ENCODE peak calls at places on chromosomes 1 and 21, in four cellular contexts. P is GM06990, O is tibial artery, L is astrocyte of the spinal cord. V is an unnamed sample.

GRCh38 chr1:221487781-221488520 is 253.9 kb downstream of the DUSP10 start:
- DNase-seq in P (no peak), L (peak), O (no peak), V (peak)

GRCh38 chr1:200724064-200724463 is 14.6 kb upstream of the CAMSAP2 start:
- DNase-seq in L (no peak), O (no peak), P (no peak), V (no peak)

GRCh38 chr1:36083635-36084501 is at the start of gene TEKT2:
- DNase-seq in L (peak), O (no peak), P (no peak), V (peak)

GRCh38 chr1:91015794-91016550 is 5.9 kb downstream of the ZNF644 start:
- DNase-seq in L (peak), O (no peak), P (no peak), V (peak)

GRCh38 chr1:193406901-193407300 is 220.5 kb upstream of the B3GALT2 start:
- DNase-seq in P (peak), L (peak), O (no peak), V (peak)

GRCh38 chr1:157966034-157966671 is 27.3 kb upstream of the KIRREL1 start:
- DNase-seq in L (peak), P (no peak), O (no peak), V (peak)

GRCh38 chr1:207913951-207914350 is 3.0 kb upstream of the CD34 start:
- DNase-seq in L (no peak), O (no peak), P (no peak), V (no peak)

GRCh38 chr21:46320331-46320801 is 3.3 kb downstream of the C21orf58 start:
- DNase-seq in L (no peak), P (no peak), O (no peak), V (no peak)

GRCh38 chr1:214102907-214103306 is 115.1 kb downstream of the PROX1 start:
- DNase-seq in O (no peak), L (peak), P (no peak), V (peak)

GRCh38 chr21:43312751-43313169 is 114.2 kb downstream of the SIK1 start:
- DNase-seq in P (no peak), O (no peak), L (no peak), V (no peak)

GRCh38 chr1:27306892-27307850 is 14.8 kb upstream of the TMEM222 start:
- DNase-seq in P (no peak), L (no peak), O (no peak), V (peak)

GRCh38 chr1:152050886-152051764 is 14.3 kb upstream of the S100A11 start:
- DNase-seq in L (no peak), P (no peak), O (no peak), V (no peak)

GRCh38 chr1:230319014-230319747 is 107.0 kb downstream of the PGBD5 start:
- DNase-seq in O (no peak), P (no peak), L (no peak), V (no peak)

DNA sequence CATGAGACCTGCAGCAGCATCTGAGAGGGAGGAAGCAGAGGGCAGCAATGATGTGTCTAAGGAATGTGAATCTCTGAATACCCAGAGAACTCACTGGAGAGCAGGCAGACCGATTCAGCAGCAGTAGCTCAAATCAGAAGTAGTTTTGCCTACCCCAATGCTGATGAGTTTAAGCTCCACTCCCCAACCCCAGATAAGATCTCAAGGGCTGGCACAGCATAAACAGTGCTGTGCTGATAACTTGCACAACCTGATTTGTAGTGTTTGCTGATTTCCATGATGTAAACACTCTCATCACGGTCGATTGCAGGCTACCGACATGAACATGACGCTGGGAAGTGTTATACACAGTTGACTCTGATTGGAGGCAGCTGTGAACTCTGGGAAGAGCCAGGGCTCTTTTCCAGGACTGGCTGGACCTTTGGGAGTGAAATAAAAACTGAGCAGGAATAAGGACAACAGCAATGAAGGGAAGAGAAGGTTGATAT is 11.2 kb upstream of the HMGCS2 start:
- DNase-seq in P (no peak), O (no peak), L (no peak), V (peak)
- H3K4me3 ChIP-seq in P (no peak), O (no peak), L (no peak), V (peak)

GRCh38 chr1:65254320-65255087 is 54.8 kb upstream of the DNAJC6 start:
- DNase-seq in L (peak), P (peak), O (peak), V (peak)
- TF ChIP-seq CTCF in L (peak), P (peak), O (no peak), V (no peak)

DNA sequence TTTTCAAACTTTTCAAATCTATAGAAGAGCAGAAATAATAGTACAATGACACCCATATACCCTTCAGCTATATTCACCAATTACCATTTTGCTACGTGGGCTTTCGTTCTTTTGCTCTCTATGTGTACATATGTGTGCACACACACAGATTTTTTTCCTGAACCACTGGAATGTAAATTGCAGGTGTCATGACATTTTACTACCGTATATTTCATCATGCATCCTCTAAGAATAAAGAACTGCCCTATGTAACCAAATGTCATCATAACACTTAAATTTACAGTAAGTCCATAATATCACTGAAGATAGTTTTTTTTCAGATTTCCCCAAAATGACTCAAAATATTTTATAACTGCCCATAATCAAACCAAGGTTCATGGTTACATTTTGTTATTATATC is 88.4 kb upstream of the GFI1 start:
- DNase-seq in P (no peak), O (no peak), L (no peak), V (no peak)
- H3K4me3 ChIP-seq in P (no peak), O (no peak), L (no peak), V (no peak)

GRCh38 chr1:153394391-153394790 is 3.5 kb upstream of the S100A8 start:
- DNase-seq in O (peak), L (no peak), P (no peak), V (no peak)

GRCh38 chr1:153392822-153393221 is 1.9 kb upstream of the S100A8 start:
- DNase-seq in P (no peak), O (no peak), L (no peak), V (no peak)

GRCh38 chr1:153395136-153395685 is 4.3 kb upstream of the S100A8 start:
- DNase-seq in L (no peak), P (no peak), O (peak), V (no peak)

GRCh38 chr1:153395776-153396175 is 4.9 kb upstream of the S100A8 start:
- DNase-seq in O (peak), L (no peak), P (no peak), V (no peak)

GRCh38 chr1:153393926-153394325 is 3.1 kb upstream of the S100A8 start:
- DNase-seq in O (peak), L (no peak), P (no peak), V (no peak)
- TF ChIP-seq CTCF in O (no peak), L (no peak), P (no peak), V (no peak)

GRCh38 chr21:31185663-31186062 is 147.4 kb upstream of the KRTAP19-8 start:
- DNase-seq in P (no peak), L (no peak), O (no peak), V (no peak)
- H3K4me3 ChIP-seq in P (no peak), L (no peak), O (no peak), V (no peak)

V was measured in choroid plexus epithelial cell.